ENCODE peak calls at places on chromosomes 6 and 20, in four cellular contexts. R, M, L and Y are unnamed samples.

GRCh38 chr20:25532971-25533391 is 52.4 kb downstream of the NINL start:
- DNase-seq in M (no peak), R (no peak), L (no peak), Y (no peak)

GRCh38 chr6:84348801-84349200 is 121.4 kb upstream of the CEP162 start:
- DNase-seq in R (no peak), M (no peak), L (no peak), Y (no peak)

GRCh38 chr20:23877524-23877923 is 2.0 kb downstream of the CST5 start:
- DNase-seq in R (no peak), L (no peak), M (no peak), Y (no peak)

GRCh38 chr6:155708100-155708499 is 252.5 kb upstream of the NOX3 start:
- DNase-seq in R (no peak), L (no peak), M (no peak), Y (no peak)

GRCh38 chr6:97440590-97441176 is 157.7 kb upstream of the MMS22L start:
- DNase-seq in L (peak; percentile 7), M (no peak), R (no peak), Y (no peak)

GRCh38 chr20:3106658-3107463 is 22.3 kb upstream of the AVP start:
- DNase-seq in L (no peak), R (peak; percentile 8), M (peak; percentile 41), Y (no peak)

GRCh38 chr6:6176132-6176531 is 144.3 kb downstream of the F13A1 start:
- DNase-seq in M (no peak), L (no peak), R (no peak), Y (no peak)

GRCh38 chr6:39430968-39431523 is 108.5 kb upstream of the KCNK16 start:
- DNase-seq in R (peak; percentile 70), M (no peak), L (no peak), Y (peak; percentile 63)

GRCh38 chr20:11902264-11902663 is 15.4 kb upstream of the BTBD3 start:
- DNase-seq in R (peak; percentile 32), M (no peak), L (no peak), Y (no peak)

GRCh38 chr6:38514399-38514798 is 125.3 kb downstream of the BTBD9 start:
- DNase-seq in L (no peak), R (no peak), M (no peak), Y (no peak)

GRCh38 chr6:87241304-87241703 is 81.1 kb upstream of the SMIM8 start:
- DNase-seq in R (no peak), L (no peak), M (no peak), Y (no peak)

GRCh38 chr20:52433326-52434040 is 241.9 kb upstream of the ZFP64 start:
- DNase-seq in M (no peak), R (no peak), L (no peak), Y (no peak)

GRCh38 chr6:146788115-146788514 is 189.3 kb downstream of the ADGB start:
- DNase-seq in R (no peak), L (no peak), M (no peak), Y (no peak)

GRCh38 chr6:169162968-169163903 is 90.4 kb downstream of the THBS2 start:
- DNase-seq in M (no peak), R (no peak), L (peak; percentile 96), Y (peak; percentile 42)

GRCh38 chr6:170032197-170032596 is 258.7 kb downstream of the DLL1 start:
- DNase-seq in L (no peak), R (no peak), M (no peak), Y (no peak)

GRCh38 chr20:43387737-43388136 is 70.0 kb upstream of the SRSF6 start:
- DNase-seq in M (no peak), R (no peak), L (no peak), Y (no peak)

GRCh38 chr6:160217863-160218262 is 40.8 kb downstream of the SLC22A2 start:
- DNase-seq in M (no peak), L (no peak), R (no peak), Y (no peak)

GRCh38 chr6:53309059-53309896 is 39.5 kb downstream of the ELOVL5 start:
- DNase-seq in L (peak; percentile 64), M (no peak), R (no peak), Y (no peak)

GRCh38 chr6:37143585-37143984 is 26.4 kb upstream of the PIM1 start:
- DNase-seq in L (no peak), R (no peak), M (no peak), Y (no peak)

GRCh38 chr6:33288942-33289783 is at the start of the genes PFDN6 and WDR46:
- DNase-seq in L (peak; percentile 91), R (peak; percentile 78), M (peak; percentile 97), Y (peak; percentile 87)

GRCh38 chr6:35214869-35215664 is 1.3 kb downstream of the SCUBE3 start:
- DNase-seq in L (peak; percentile 72), M (no peak), R (no peak), Y (no peak)

GRCh38 chr6:16199792-16200191 is 38.6 kb upstream of the GMPR start:
- DNase-seq in L (no peak), R (no peak), M (no peak), Y (no peak)

GRCh38 chr6:123811378-123811777 is 7.7 kb downstream of the NKAIN2 start:
- DNase-seq in R (no peak), M (no peak), L (no peak), Y (no peak)

GRCh38 chr6:3162565-3163247 is 5.4 kb upstream of the TUBB2A start:
- DNase-seq in L (peak; percentile 85), R (peak; percentile 82), M (peak; percentile 40), Y (peak; percentile 61)

GRCh38 chr6:133001040-133001570 is 186.7 kb downstream of the RPS12 start:
- DNase-seq in R (no peak), M (no peak), L (no peak), Y (no peak)

GRCh38 chr6:137762168-137763090 is 104.6 kb upstream of the TNFAIP3 start:
- DNase-seq in M (no peak), R (no peak), L (no peak), Y (no peak)

GRCh38 chr6:170017603-170018274 is 266.3 kb downstream of the ERMARD start:
- DNase-seq in M (no peak), R (no peak), L (no peak), Y (no peak)